ENCODE peak calls at places on chromosomes 2 and 18, in seven cellular contexts. I, Q, J, T, Y, X and Z are unnamed samples.

GRCh38 chr2:181104512-181105121 is 124.2 kb downstream of the UBE2E3 start:
- DNase-seq in I (no peak), Q (peak; percentile 52), J (peak; percentile 46), T (no peak), Y (no peak), X (no peak), Z (peak; percentile 16)

GRCh38 chr2:117336496-117336895 is 478.0 kb upstream of the DDX18 start:
- DNase-seq in I (no peak), Q (no peak), J (no peak), T (no peak), Y (no peak), X (no peak), Z (no peak)

GRCh38 chr2:190888449-190888848 is 7.8 kb downstream of the GLS start:
- DNase-seq in I (no peak), Q (no peak), J (no peak), T (no peak), Y (no peak), X (no peak), Z (no peak)

GRCh38 chr2:196379600-196379999 is 208.2 kb upstream of the STK17B start:
- DNase-seq in I (no peak), Q (no peak), J (no peak), T (no peak), Y (no peak), X (no peak), Z (no peak)

GRCh38 chr18:50973367-50974126 is 5.7 kb downstream of the ELAC1 start:
- DNase-seq in I (no peak), Q (no peak), J (no peak), T (no peak), Y (no peak), X (no peak), Z (no peak)

GRCh38 chr2:95384854-95385569 is 17.5 kb upstream of the FAHD2A start:
- DNase-seq in I (no peak), Q (no peak), J (no peak), T (peak; percentile 55), Y (no peak), X (no peak), Z (no peak)

GRCh38 chr2:164911832-164912231 is 43.5 kb downstream of the SLC38A11 start:
- DNase-seq in I (no peak), Q (no peak), J (no peak), T (no peak), Y (no peak), X (no peak), Z (no peak)

GRCh38 chr2:105690566-105690965 is 54.1 kb upstream of the NCK2 start:
- DNase-seq in I (no peak), Q (no peak), J (no peak), T (no peak), Y (no peak), X (no peak), Z (no peak)

GRCh38 chr2:8661736-8662135 is 20.1 kb upstream of the ID2 start:
- DNase-seq in I (no peak), Q (no peak), J (no peak), T (peak; percentile 57), Y (no peak), X (no peak), Z (peak; percentile 5)

GRCh38 chr2:6824962-6825361 is 40.7 kb downstream of the CMPK2 start:
- DNase-seq in I (no peak), Q (no peak), J (no peak), T (no peak), Y (no peak), X (no peak), Z (no peak)

GRCh38 chr2:173217106-173217840 is 137.4 kb upstream of the CDCA7 start:
- DNase-seq in I (no peak), Q (no peak), J (no peak), T (no peak), Y (no peak), X (no peak), Z (no peak)

GRCh38 chr2:25411753-25412152 is 70.0 kb upstream of the DNMT3A start:
- DNase-seq in I (no peak), Q (no peak), J (no peak), T (no peak), Y (no peak), X (no peak), Z (no peak)

GRCh38 chr18:36298113-36298701 is 694 bp downstream of the FHOD3 start:
- DNase-seq in I (no peak), Q (no peak), J (no peak), T (peak; percentile 33), Y (no peak), X (no peak), Z (no peak)

GRCh38 chr2:65794994-65795393 is 362.6 kb upstream of the SPRED2 start:
- DNase-seq in I (no peak), Q (no peak), J (no peak), T (no peak), Y (no peak), X (no peak), Z (no peak)

GRCh38 chr2:96832751-96833507 is 10.9 kb downstream of the ANKRD23 start:
- DNase-seq in I (peak; percentile 95), Q (no peak), J (no peak), T (peak; percentile 83), Y (no peak), X (no peak), Z (peak; percentile 87)

GRCh38 chr2:218645126-218645525 is 14.3 kb downstream of the ZNF142 start:
- DNase-seq in I (no peak), Q (no peak), J (no peak), T (no peak), Y (no peak), X (no peak), Z (no peak)

GRCh38 chr2:141517180-141517851 is 613.5 kb downstream of the LRP1B start:
- DNase-seq in I (no peak), Q (no peak), J (no peak), T (no peak), Y (no peak), X (no peak), Z (no peak)
- H3K27me3 ChIP-seq in I (no peaks in the 10 kb centered on the region), Q (no peaks in the 10 kb centered on the region), J (no peaks in the 10 kb centered on the region), T (peaks cover 2% of the 10 kb centered on the region), Y (no peaks in the 10 kb centered on the region), X (no peaks in the 10 kb centered on the region), Z (no peaks in the 10 kb centered on the region)

DNA sequence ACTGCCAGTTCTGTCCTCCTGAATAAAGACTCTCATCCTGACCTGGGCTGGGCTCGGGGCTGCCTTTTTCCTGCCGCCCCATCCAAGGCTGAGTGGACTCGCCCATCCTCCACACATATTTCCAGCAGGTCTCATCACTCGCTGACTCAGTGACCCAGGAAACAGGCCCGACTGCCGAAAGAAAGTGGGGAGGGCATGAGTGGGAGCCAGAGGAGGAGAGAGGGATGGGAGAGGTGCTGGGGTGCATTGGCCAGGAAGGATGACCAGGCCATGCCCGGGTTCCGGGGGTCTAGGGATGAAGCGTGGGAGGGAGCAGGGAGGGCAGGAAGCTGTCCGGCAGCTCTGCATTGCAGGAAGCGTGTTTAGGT is 66.7 kb downstream of the TWIST2 start:
- DNase-seq in I (no peak), Q (no peak), J (no peak), T (no peak), Y (no peak), X (no peak), Z (no peak)
- H3K4me1 ChIP-seq in I (no peaks in the 10 kb centered on the region), Q (no peaks in the 10 kb centered on the region), J (no peaks in the 10 kb centered on the region), T (no peaks in the 10 kb centered on the region), Y (no peaks in the 10 kb centered on the region), X (no peaks in the 10 kb centered on the region), Z (no peaks in the 10 kb centered on the region)

GRCh38 chr2:110220193-110220564 is 7.8 kb upstream of the MTLN start:
- DNase-seq in I (no peak), Q (no peak), J (no peak), T (no peak), Y (no peak), X (no peak), Z (no peak)
- H3K27me3 ChIP-seq in I (no peaks in the 10 kb centered on the region), Q (peaks cover 4% of the 10 kb centered on the region), J (no peaks in the 10 kb centered on the region), T (no peaks in the 10 kb centered on the region), Y (peaks cover 7% of the 10 kb centered on the region), X (no peaks in the 10 kb centered on the region), Z (no peaks in the 10 kb centered on the region)

GRCh38 chr18:59900222-59901128 is 679 bp downstream of the PMAIP1 start:
- DNase-seq in I (peak; percentile 22), Q (no peak), J (peak; percentile 68), T (no peak), Y (peak; percentile 47), X (no peak), Z (peak; percentile 15)
- H3K4me1 ChIP-seq in I (peaks cover 19% of the 10 kb centered on the region), Q (peaks cover 12% of the 10 kb centered on the region), J (peaks cover 5% of the 10 kb centered on the region), T (no peaks in the 10 kb centered on the region), Y (peaks cover 23% of the 10 kb centered on the region), X (peaks cover 6% of the 10 kb centered on the region), Z (no peaks in the 10 kb centered on the region)

GRCh38 chr2:31136732-31137131 is 1.5 kb downstream of the GALNT14 start:
- DNase-seq in I (no peak), Q (no peak), J (no peak), T (no peak), Y (no peak), X (no peak), Z (no peak)

GRCh38 chr2:31138037-31138962 is at the start of gene GALNT14:
- DNase-seq in I (peak; percentile 44), Q (no peak), J (peak; percentile 81), T (peak; percentile 40), Y (no peak), X (no peak), Z (no peak)

GRCh38 chr2:31137211-31138036 is 816 bp downstream of the GALNT14 start:
- DNase-seq in I (peak; percentile 13), Q (no peak), J (peak; percentile 26), T (peak; percentile 15), Y (no peak), X (no peak), Z (no peak)

GRCh38 chr2:31134450-31134849 is 3.8 kb downstream of the GALNT14 start:
- DNase-seq in I (no peak), Q (no peak), J (no peak), T (no peak), Y (no peak), X (no peak), Z (no peak)

GRCh38 chr2:31136000-31136399 is 2.2 kb downstream of the GALNT14 start:
- DNase-seq in I (no peak), Q (no peak), J (no peak), T (no peak), Y (no peak), X (no peak), Z (no peak)
- H3K27me3 ChIP-seq in I (peaks cover 6% of the 10 kb centered on the region), Q (peaks cover 42% of the 10 kb centered on the region), J (no peaks in the 10 kb centered on the region), T (no peaks in the 10 kb centered on the region), Y (peaks cover 28% of the 10 kb centered on the region), X (peaks cover 2% of the 10 kb centered on the region), Z (peaks cover 4% of the 10 kb centered on the region)